ENCODE peak calls at places on chromosomes 16 and 17, in six cellular contexts. One of them, this sample, is unnamed.

GRCh38 chr16:21704733-21705132 is 41.0 kb downstream of the OTOA start:
- DNase-seq in cardiac septum: no peak
- DNase-seq in activated naive CD4-positive, alpha-beta T cell: no peak
- DNase-seq in progenitor cell of endocrine pancreas: no peak
- DNase-seq in activated T-helper 9 cell treated with anti-CD3 and anti-CD28 coated beads, Interleukin-2, amount 50 U/mL, for 16 hours: no peak
- DNase-seq in CD8-positive, alpha-beta memory T cell: no peak
- DNase-seq in this sample: no peak

GRCh38 chr17:77308768-77309726 is 168.3 kb downstream of the SEC14L1 start:
- DNase-seq in progenitor cell of endocrine pancreas: no peak
- DNase-seq in cardiac septum: no peak
- DNase-seq in activated T-helper 9 cell treated with anti-CD3 and anti-CD28 coated beads, Interleukin-2, amount 50 U/mL, for 16 hours: no peak
- DNase-seq in activated naive CD4-positive, alpha-beta T cell: no peak
- DNase-seq in CD8-positive, alpha-beta memory T cell: no peak
- DNase-seq in this sample: peak

GRCh38 chr17:57528084-57528451 is 217.0 kb downstream of the CCDC182 start:
- DNase-seq in progenitor cell of endocrine pancreas: no peak
- DNase-seq in activated naive CD4-positive, alpha-beta T cell: no peak
- DNase-seq in activated T-helper 9 cell treated with anti-CD3 and anti-CD28 coated beads, Interleukin-2, amount 50 U/mL, for 16 hours: no peak
- DNase-seq in cardiac septum: no peak
- DNase-seq in CD8-positive, alpha-beta memory T cell: no peak
- DNase-seq in this sample: no peak

GRCh38 chr16:48907906-48908634 is 298.1 kb upstream of the N4BP1 start:
- DNase-seq in cardiac septum: no peak
- DNase-seq in progenitor cell of endocrine pancreas: no peak
- DNase-seq in CD8-positive, alpha-beta memory T cell: no peak
- DNase-seq in activated naive CD4-positive, alpha-beta T cell: no peak
- DNase-seq in activated T-helper 9 cell treated with anti-CD3 and anti-CD28 coated beads, Interleukin-2, amount 50 U/mL, for 16 hours: no peak
- DNase-seq in this sample: no peak

GRCh38 chr16:21159281-21159951 is 942 bp downstream of the LDAF1 start:
- DNase-seq in progenitor cell of endocrine pancreas: peak
- DNase-seq in activated T-helper 9 cell treated with anti-CD3 and anti-CD28 coated beads, Interleukin-2, amount 50 U/mL, for 16 hours: peak
- DNase-seq in cardiac septum: peak
- DNase-seq in activated naive CD4-positive, alpha-beta T cell: no peak
- DNase-seq in CD8-positive, alpha-beta memory T cell: no peak
- DNase-seq in this sample: peak

GRCh38 chr16:14531613-14532012 is 98.4 kb downstream of the PARN start:
- DNase-seq in progenitor cell of endocrine pancreas: no peak
- DNase-seq in activated naive CD4-positive, alpha-beta T cell: no peak
- DNase-seq in activated T-helper 9 cell treated with anti-CD3 and anti-CD28 coated beads, Interleukin-2, amount 50 U/mL, for 16 hours: no peak
- DNase-seq in CD8-positive, alpha-beta memory T cell: no peak
- DNase-seq in cardiac septum: no peak
- DNase-seq in this sample: no peak

GRCh38 chr17:37802712-37803416 is 58.0 kb upstream of the HNF1B start:
- DNase-seq in activated T-helper 9 cell treated with anti-CD3 and anti-CD28 coated beads, Interleukin-2, amount 50 U/mL, for 16 hours: no peak
- DNase-seq in progenitor cell of endocrine pancreas: no peak
- DNase-seq in CD8-positive, alpha-beta memory T cell: no peak
- DNase-seq in activated naive CD4-positive, alpha-beta T cell: no peak
- DNase-seq in cardiac septum: no peak
- DNase-seq in this sample: no peak

GRCh38 chr17:13545941-13546340 is 55.8 kb downstream of the HS3ST3A1 start:
- DNase-seq in cardiac septum: no peak
- DNase-seq in activated T-helper 9 cell treated with anti-CD3 and anti-CD28 coated beads, Interleukin-2, amount 50 U/mL, for 16 hours: no peak
- DNase-seq in progenitor cell of endocrine pancreas: no peak
- DNase-seq in CD8-positive, alpha-beta memory T cell: no peak
- DNase-seq in activated naive CD4-positive, alpha-beta T cell: no peak
- DNase-seq in this sample: no peak

GRCh38 chr16:75011634-75012307 is 12.9 kb downstream of the ZNRF1 start:
- DNase-seq in CD8-positive, alpha-beta memory T cell: no peak
- DNase-seq in activated T-helper 9 cell treated with anti-CD3 and anti-CD28 coated beads, Interleukin-2, amount 50 U/mL, for 16 hours: peak
- DNase-seq in activated naive CD4-positive, alpha-beta T cell: no peak
- DNase-seq in cardiac septum: no peak
- DNase-seq in progenitor cell of endocrine pancreas: no peak
- DNase-seq in this sample: no peak

GRCh38 chr17:28131592-28131991 is 89.1 kb downstream of the NLK start:
- DNase-seq in activated T-helper 9 cell treated with anti-CD3 and anti-CD28 coated beads, Interleukin-2, amount 50 U/mL, for 16 hours: no peak
- DNase-seq in CD8-positive, alpha-beta memory T cell: no peak
- DNase-seq in progenitor cell of endocrine pancreas: no peak
- DNase-seq in cardiac septum: no peak
- DNase-seq in activated naive CD4-positive, alpha-beta T cell: no peak
- DNase-seq in this sample: no peak

GRCh38 chr16:85903576-85903975 is 4.6 kb downstream of the IRF8 start:
- DNase-seq in activated T-helper 9 cell treated with anti-CD3 and anti-CD28 coated beads, Interleukin-2, amount 50 U/mL, for 16 hours: no peak
- DNase-seq in activated naive CD4-positive, alpha-beta T cell: no peak
- DNase-seq in progenitor cell of endocrine pancreas: no peak
- DNase-seq in cardiac septum: peak
- DNase-seq in CD8-positive, alpha-beta memory T cell: no peak
- DNase-seq in this sample: no peak

GRCh38 chr16:67748791-67749282 is 29.7 kb upstream of the GFOD2 start:
- DNase-seq in cardiac septum: no peak
- DNase-seq in CD8-positive, alpha-beta memory T cell: no peak
- DNase-seq in progenitor cell of endocrine pancreas: no peak
- DNase-seq in activated naive CD4-positive, alpha-beta T cell: no peak
- DNase-seq in activated T-helper 9 cell treated with anti-CD3 and anti-CD28 coated beads, Interleukin-2, amount 50 U/mL, for 16 hours: no peak
- DNase-seq in this sample: no peak

GRCh38 chr17:82817947-82818346 is 21.9 kb downstream of the ZNF750 start:
- DNase-seq in activated T-helper 9 cell treated with anti-CD3 and anti-CD28 coated beads, Interleukin-2, amount 50 U/mL, for 16 hours: no peak
- DNase-seq in progenitor cell of endocrine pancreas: no peak
- DNase-seq in CD8-positive, alpha-beta memory T cell: no peak
- DNase-seq in cardiac septum: no peak
- DNase-seq in activated naive CD4-positive, alpha-beta T cell: no peak
- DNase-seq in this sample: no peak

GRCh38 chr17:47275245-47275984 is 21.8 kb downstream of the ITGB3 start:
- DNase-seq in progenitor cell of endocrine pancreas: peak
- DNase-seq in activated naive CD4-positive, alpha-beta T cell: no peak
- DNase-seq in activated T-helper 9 cell treated with anti-CD3 and anti-CD28 coated beads, Interleukin-2, amount 50 U/mL, for 16 hours: no peak
- DNase-seq in cardiac septum: peak
- DNase-seq in CD8-positive, alpha-beta memory T cell: no peak
- DNase-seq in this sample: peak